ENCODE peak calls at places on chromosomes 6 and 20, in four cellular contexts. M, W, F and G are unnamed samples.

GRCh38 chr20:32509639-32510066 is 75.5 kb downstream of the NOL4L start:
- DNase-seq in M (no peak), W (no peak), F (peak; percentile 65), G (no peak)

GRCh38 chr6:113860165-113860955 is 3.2 kb downstream of the MARCKS start:
- DNase-seq in M (no peak), W (no peak), F (no peak), G (no peak)

GRCh38 chr6:14682821-14683220 is 563.0 kb upstream of the JARID2 start:
- DNase-seq in M (peak; percentile 44), W (no peak), F (no peak), G (peak; percentile 52)

GRCh38 chr6:108156938-108157233 is 8.9 kb upstream of the NR2E1 start:
- DNase-seq in M (no peak), W (no peak), F (no peak), G (no peak)

GRCh38 chr6:112085666-112086065 is 1.6 kb downstream of the TUBE1 start:
- DNase-seq in M (no peak), W (no peak), F (no peak), G (no peak)

GRCh38 chr6:80316655-80317332 is 210.3 kb downstream of the BCKDHB start:
- DNase-seq in M (no peak), W (no peak), F (no peak), G (no peak)

GRCh38 chr6:81995548-81996289 is 243.2 kb upstream of the TENT5A start:
- DNase-seq in M (no peak), W (no peak), F (no peak), G (peak; percentile 78)

GRCh38 chr20:35306931-35307517 is 14.8 kb upstream of the FAM83C start:
- DNase-seq in M (no peak), W (no peak), F (no peak), G (peak; percentile 46)

GRCh38 chr20:63224272-63225081 is 8.5 kb upstream of the YTHDF1 start:
- DNase-seq in M (no peak), W (no peak), F (no peak), G (no peak)

GRCh38 chr6:136795996-136796395 is 3.7 kb upstream of the MAP3K5 start:
- DNase-seq in M (no peak), W (no peak), F (no peak), G (no peak)

GRCh38 chr6:133130863-133131262 is 110.3 kb upstream of the EYA4 start:
- DNase-seq in M (no peak), W (peak; percentile 37), F (no peak), G (peak; percentile 86)

GRCh38 chr6:19472168-19472567 is 365.0 kb upstream of the ID4 start:
- DNase-seq in M (peak; percentile 45), W (peak; percentile 40), F (no peak), G (peak; percentile 49)